ENCODE peak calls at places on chromosomes 3 and 15, in eight cellular contexts. G is IMR-90, M is trophoblast cell, F is H9, Z is neural progenitor cell, W is Karpas-422, Q is GM23248, X is mesenchymal stem cell. I is an unnamed sample.

GRCh38 chr3:38369186-38369585 is 22.6 kb downstream of the XYLB start:
- DNase-seq in G (no peak), M (no peak), F (no peak), Z (no peak), W (no peak), Q (no peak), X (no peak), I (no peak)

GRCh38 chr3:138118863-138119766 is 3.7 kb upstream of the DZIP1L start:
- DNase-seq in G (peak), M (peak), F (peak), Z (peak), W (peak), Q (peak), X (peak), I (peak)

GRCh38 chr3:22319446-22319845 is 568.4 kb upstream of the ZNF385D start:
- DNase-seq in G (no peak), M (no peak), F (no peak), Z (no peak), W (no peak), Q (peak), X (no peak), I (no peak)

GRCh38 chr3:147113293-147114045 is 292.9 kb downstream of the ZIC4 start:
- DNase-seq in G (peak), M (no peak), F (no peak), Z (no peak), W (no peak), Q (peak), X (peak), I (peak)

GRCh38 chr15:101151286-101151685 is 100.6 kb downstream of the CHSY1 start:
- DNase-seq in G (no peak), M (no peak), F (no peak), Z (no peak), W (no peak), Q (no peak), X (no peak), I (peak)

GRCh38 chr15:75891895-75892294 is 11.8 kb upstream of the FBXO22 start:
- DNase-seq in G (peak), M (no peak), F (no peak), Z (no peak), W (no peak), Q (peak), X (peak), I (no peak)

GRCh38 chr3:30638685-30639412 is 32.4 kb downstream of the TGFBR2 start:
- DNase-seq in G (no peak), M (no peak), F (no peak), Z (no peak), W (no peak), Q (no peak), X (no peak), I (no peak)

GRCh38 chr3:30342319-30343060 is 263.9 kb upstream of the TGFBR2 start:
- DNase-seq in G (peak), M (peak), F (no peak), Z (no peak), W (no peak), Q (peak), X (peak), I (no peak)

GRCh38 chr15:28930476-28931291 is 44.9 kb downstream of the APBA2 start:
- DNase-seq in G (no peak), M (no peak), F (no peak), Z (no peak), W (no peak), Q (no peak), X (no peak), I (no peak)

GRCh38 chr3:189727898-189728297 is 96.7 kb downstream of the TP63 start:
- DNase-seq in G (peak), M (no peak), F (no peak), Z (no peak), W (no peak), Q (peak), X (no peak), I (no peak)

GRCh38 chr15:82539690-82540054 is 585 bp downstream of the RPS17 start:
- DNase-seq in G (no peak), M (peak), F (no peak), Z (peak), W (peak), Q (peak), X (no peak), I (no peak)

GRCh38 chr3:186915808-186916796 is 14.2 kb upstream of the ST6GAL1 start:
- DNase-seq in G (no peak), M (no peak), F (no peak), Z (no peak), W (peak), Q (no peak), X (no peak), I (no peak)

GRCh38 chr3:15430624-15431023 is 3.2 kb downstream of the EAF1 start:
- DNase-seq in G (no peak), M (no peak), F (no peak), Z (no peak), W (no peak), Q (no peak), X (no peak), I (no peak)

GRCh38 chr3:10093678-10094077 is 14.4 kb downstream of the FANCD2OS start:
- DNase-seq in G (no peak), M (no peak), F (no peak), Z (no peak), W (no peak), Q (peak), X (no peak), I (no peak)

GRCh38 chr15:98903377-98904018 is 104.1 kb downstream of the PGPEP1L start:
- DNase-seq in G (peak), M (peak), F (no peak), Z (no peak), W (no peak), Q (peak), X (peak), I (no peak)

GRCh38 chr3:29397406-29397805 is 116.5 kb downstream of the RBMS3 start:
- DNase-seq in G (no peak), M (no peak), F (no peak), Z (no peak), W (no peak), Q (no peak), X (no peak), I (no peak)

GRCh38 chr3:188299068-188299467 is 145.1 kb downstream of the LPP start:
- DNase-seq in G (no peak), M (no peak), F (no peak), Z (no peak), W (no peak), Q (no peak), X (peak), I (no peak)

GRCh38 chr15:37135225-37135624 is 34.9 kb upstream of the MEIS2 start:
- DNase-seq in G (no peak), M (no peak), F (peak), Z (peak), W (peak), Q (peak), X (peak), I (peak)

GRCh38 chr3:55341502-55342031 is 145.5 kb downstream of the WNT5A start:
- DNase-seq in G (peak), M (no peak), F (no peak), Z (no peak), W (no peak), Q (peak), X (peak), I (no peak)

GRCh38 chr3:149266733-149267132 is 45.1 kb upstream of the CP start:
- DNase-seq in G (peak), M (no peak), F (no peak), Z (no peak), W (no peak), Q (peak), X (no peak), I (no peak)

GRCh38 chr3:70071138-70071537 is 71.6 kb downstream of the SAMMSON start:
- DNase-seq in G (no peak), M (no peak), F (no peak), Z (no peak), W (no peak), Q (no peak), X (no peak), I (no peak)

GRCh38 chr3:70069557-70069956 is 70.0 kb downstream of the SAMMSON start:
- DNase-seq in G (no peak), M (no peak), F (no peak), Z (peak), W (no peak), Q (no peak), X (no peak), I (no peak)

GRCh38 chr3:70067860-70068479 is 68.4 kb downstream of the SAMMSON start:
- DNase-seq in G (peak), M (no peak), F (no peak), Z (no peak), W (no peak), Q (no peak), X (no peak), I (no peak)

GRCh38 chr3:70072754-70073153 is 73.2 kb downstream of the SAMMSON start:
- DNase-seq in G (no peak), M (no peak), F (no peak), Z (no peak), W (no peak), Q (no peak), X (no peak), I (no peak)

DNA sequence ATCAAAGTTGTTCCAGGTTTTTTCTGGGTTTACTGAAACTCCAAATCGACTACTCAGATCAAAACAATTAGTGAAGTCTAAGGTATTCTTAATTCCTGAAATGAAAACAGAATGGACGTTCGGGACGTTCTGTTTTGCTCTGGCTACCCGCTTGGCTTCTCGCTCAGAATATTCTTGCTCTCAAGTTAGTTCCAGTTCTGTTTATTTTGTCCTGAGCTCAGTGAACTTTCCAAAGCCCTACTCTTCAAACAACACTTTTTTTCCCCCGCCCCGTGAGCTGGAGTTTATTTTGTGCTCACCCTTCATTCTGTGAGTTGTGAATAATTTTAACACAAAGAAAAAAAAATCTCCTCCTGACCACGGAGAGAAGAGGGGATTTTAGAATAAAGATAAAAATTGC is 72.6 kb downstream of the SAMMSON start:
- DNase-seq in G (no peak), M (no peak), F (no peak), Z (no peak), W (no peak), Q (no peak), X (no peak), I (no peak)
- H2AFZ ChIP-seq in G (no peak), M (no peak), F (peak), Z (peak), W (no peak), Q (no peak), X (no peak), I (no peak)

GRCh38 chr3:177464392-177465225 is 267.3 kb upstream of the TBL1XR1 start:
- DNase-seq in G (no peak), M (no peak), F (no peak), Z (no peak), W (no peak), Q (no peak), X (no peak), I (no peak)

GRCh38 chr3:177467268-177467985 is 270.1 kb upstream of the TBL1XR1 start:
- DNase-seq in G (no peak), M (no peak), F (no peak), Z (no peak), W (no peak), Q (no peak), X (no peak), I (no peak)

GRCh38 chr3:177465243-177465642 is 268.0 kb upstream of the TBL1XR1 start:
- DNase-seq in G (no peak), M (no peak), F (no peak), Z (no peak), W (no peak), Q (no peak), X (no peak), I (no peak)

GRCh38 chr3:177466076-177466475 is 268.8 kb upstream of the TBL1XR1 start:
- DNase-seq in G (no peak), M (no peak), F (no peak), Z (no peak), W (no peak), Q (peak), X (no peak), I (no peak)

GRCh38 chr3:177463863-177464262 is 266.6 kb upstream of the TBL1XR1 start:
- DNase-seq in G (peak), M (no peak), F (no peak), Z (no peak), W (no peak), Q (peak), X (peak), I (no peak)
- H2AFZ ChIP-seq in G (peak), M (no peak), F (no peak), Z (no peak), W (no peak), Q (peak), X (no peak), I (no peak)

GRCh38 chr3:107370902-107371301 is 6.3 kb upstream of the CCDC54 start:
- DNase-seq in G (no peak), M (no peak), F (no peak), Z (no peak), W (peak), Q (no peak), X (no peak), I (no peak)
- H2AFZ ChIP-seq in G (no peak), M (no peak), F (no peak), Z (no peak), W (no peak), Q (no peak), X (no peak), I (no peak)

GRCh38 chr15:35061171-35062163 is 23.6 kb downstream of the NANOGP8 start:
- DNase-seq in G (no peak), M (no peak), F (peak), Z (no peak), W (no peak), Q (peak), X (no peak), I (no peak)

GRCh38 chr15:35055416-35056105 is 29.5 kb downstream of the NANOGP8 start:
- DNase-seq in G (no peak), M (no peak), F (no peak), Z (no peak), W (no peak), Q (no peak), X (no peak), I (no peak)

GRCh38 chr15:35062164-35063099 is 22.7 kb downstream of the NANOGP8 start:
- DNase-seq in G (peak), M (no peak), F (no peak), Z (no peak), W (no peak), Q (peak), X (no peak), I (peak)

GRCh38 chr15:35058534-35059054 is 26.5 kb downstream of the NANOGP8 start:
- DNase-seq in G (no peak), M (no peak), F (no peak), Z (no peak), W (no peak), Q (no peak), X (no peak), I (peak)

GRCh38 chr15:35060591-35060990 is 24.5 kb downstream of the NANOGP8 start:
- DNase-seq in G (no peak), M (no peak), F (no peak), Z (no peak), W (no peak), Q (no peak), X (no peak), I (no peak)
- H2AFZ ChIP-seq in G (no peak), M (no peak), F (no peak), Z (no peak), W (no peak), Q (peak), X (no peak), I (no peak)

GRCh38 chr3:113148307-113148703 is 63.1 kb upstream of the BOC start:
- DNase-seq in G (no peak), M (no peak), F (no peak), Z (no peak), W (no peak), Q (no peak), X (no peak), I (no peak)

GRCh38 chr3:113148814-113149213 is 62.5 kb upstream of the BOC start:
- DNase-seq in G (no peak), M (no peak), F (no peak), Z (no peak), W (no peak), Q (no peak), X (no peak), I (no peak)

GRCh38 chr3:113151475-113152031 is 59.8 kb upstream of the BOC start:
- DNase-seq in G (no peak), M (no peak), F (no peak), Z (no peak), W (no peak), Q (no peak), X (peak), I (no peak)

GRCh38 chr3:113150253-113150652 is 61.1 kb upstream of the BOC start:
- DNase-seq in G (no peak), M (no peak), F (no peak), Z (no peak), W (no peak), Q (no peak), X (no peak), I (no peak)

GRCh38 chr3:113147608-113148306 is 63.6 kb upstream of the BOC start:
- DNase-seq in G (no peak), M (no peak), F (no peak), Z (no peak), W (no peak), Q (no peak), X (no peak), I (no peak)
- H2AFZ ChIP-seq in G (no peak), M (peak), F (peak), Z (no peak), W (no peak), Q (no peak), X (no peak), I (no peak)

DNA sequence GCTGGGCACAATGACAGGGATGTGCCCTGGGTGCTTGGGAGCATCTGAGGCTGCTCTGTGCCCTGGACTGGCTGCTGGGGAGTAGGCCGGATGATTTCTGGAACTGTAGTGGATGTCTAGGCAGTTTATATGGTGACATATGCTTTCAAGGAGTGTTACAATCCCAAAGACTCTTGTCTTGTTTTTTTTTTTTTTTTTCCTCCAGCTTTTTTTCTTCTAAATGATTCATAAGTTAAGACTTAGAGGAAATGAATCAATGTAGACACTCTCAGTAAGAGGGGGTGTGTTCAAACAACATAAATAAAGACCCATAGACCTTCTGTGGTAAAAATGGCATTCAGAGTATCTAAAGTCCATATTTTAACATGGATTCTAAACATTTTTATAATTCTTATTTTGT is 706.1 kb upstream of the GOLIM4 start:
- DNase-seq in G (peak), M (no peak), F (no peak), Z (no peak), W (no peak), Q (peak), X (peak), I (no peak)
- H2AFZ ChIP-seq in G (peak), M (no peak), F (no peak), Z (no peak), W (no peak), Q (peak), X (no peak), I (no peak)

DNA sequence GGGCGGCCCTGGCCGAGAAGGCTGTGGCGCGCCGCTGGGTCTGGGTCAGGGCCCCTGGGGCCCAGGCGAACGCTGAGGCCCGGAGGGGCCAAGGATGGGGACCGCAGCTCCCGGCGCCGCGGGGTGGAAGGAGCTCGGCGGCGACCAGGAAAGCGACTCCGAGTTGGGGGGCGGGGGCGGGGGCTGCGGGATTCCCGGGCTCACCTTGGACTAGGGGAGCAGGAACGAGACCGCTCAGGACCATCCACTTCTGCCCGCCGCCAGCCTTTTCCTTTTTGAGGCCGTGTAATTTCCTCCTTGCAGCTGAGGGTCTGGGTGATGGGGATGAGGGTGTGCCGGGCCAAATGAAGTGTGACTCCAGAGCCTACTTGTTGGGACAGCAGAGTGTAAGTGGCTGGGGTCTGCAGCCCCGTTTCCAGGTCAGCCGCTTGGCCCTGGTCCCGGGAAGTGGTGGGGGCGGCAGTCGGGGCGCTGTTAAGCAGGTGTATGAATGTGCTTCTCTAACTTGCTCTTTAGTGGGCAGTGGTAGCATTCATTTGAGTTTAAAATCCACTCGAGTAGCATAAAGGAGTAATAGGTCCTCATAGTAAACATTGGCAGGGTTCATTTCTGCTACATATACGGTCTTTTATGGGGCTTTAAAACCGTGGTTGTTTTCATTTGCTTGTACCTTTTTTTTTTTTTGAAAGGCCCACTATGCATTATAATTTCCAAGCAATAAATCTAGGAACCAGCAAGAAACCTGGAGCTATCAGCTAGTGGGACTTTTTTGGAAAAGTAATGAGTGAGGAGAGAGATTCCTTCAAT is 717 bp downstream of the PXK start:
- DNase-seq in G (no peak), M (no peak), F (peak), Z (peak), W (peak), Q (peak), X (no peak), I (peak)
- H2AFZ ChIP-seq in G (peak), M (peak), F (no peak), Z (peak), W (no peak), Q (peak), X (peak), I (peak)

I was measured in MM.1S.